ENCODE peak calls at places on chromosomes 5 and 9, in seven cellular contexts. L, P, H, Z, J, Y and D are unnamed samples.

GRCh38 chr5:121029536-121030245 is 565.6 kb downstream of the PRR16 start:
- DNase-seq in L (no peak), P (no peak), H (no peak), Z (no peak), J (no peak), Y (no peak), D (no peak)

GRCh38 chr9:120423812-120424211 is 156.2 kb downstream of the CDK5RAP2 start:
- DNase-seq in L (no peak), P (no peak), H (no peak), Z (no peak), J (no peak), Y (no peak), D (no peak)

GRCh38 chr9:81717061-81717746 is 27.9 kb upstream of the TLE1 start:
- DNase-seq in L (no peak), P (no peak), H (no peak), Z (no peak), J (no peak), Y (no peak), D (no peak)

GRCh38 chr9:107389617-107390071 is 99.9 kb downstream of the KLF4 start:
- DNase-seq in L (no peak), P (peak), H (peak), Z (no peak), J (no peak), Y (peak), D (peak)

GRCh38 chr5:135842737-135843136 is 8.3 kb downstream of the SLC25A48 start:
- DNase-seq in L (no peak), P (no peak), H (no peak), Z (no peak), J (no peak), Y (no peak), D (no peak)

GRCh38 chr5:77518304-77518703 is 26.2 kb upstream of the WDR41 start:
- DNase-seq in L (no peak), P (peak), H (no peak), Z (peak), J (no peak), Y (no peak), D (peak)

GRCh38 chr5:68315679-68316271 is 100.2 kb downstream of the PIK3R1 start:
- DNase-seq in L (no peak), P (no peak), H (peak), Z (no peak), J (no peak), Y (no peak), D (no peak)

GRCh38 chr5:117621921-117622320 is 1047.3 kb upstream of the SEMA6A start:
- DNase-seq in L (no peak), P (no peak), H (no peak), Z (no peak), J (no peak), Y (no peak), D (no peak)

GRCh38 chr5:67100301-67100700 is 96.3 kb downstream of the CD180 start:
- DNase-seq in L (no peak), P (no peak), H (no peak), Z (no peak), J (no peak), Y (no peak), D (no peak)

GRCh38 chr5:77859306-77859705 is 83.2 kb upstream of the TBCA start:
- DNase-seq in L (peak), P (no peak), H (no peak), Z (no peak), J (no peak), Y (no peak), D (no peak)

GRCh38 chr5:143749581-143750204 is 62.3 kb upstream of the HMHB1 start:
- DNase-seq in L (no peak), P (no peak), H (no peak), Z (no peak), J (no peak), Y (no peak), D (peak)

GRCh38 chr5:25858019-25858418 is 1180.4 kb downstream of the CDH9 start:
- DNase-seq in L (no peak), P (no peak), H (no peak), Z (no peak), J (no peak), Y (no peak), D (no peak)

GRCh38 chr9:38689678-38690077 is 30.3 kb downstream of the FAM240B start:
- DNase-seq in L (peak), P (peak), H (no peak), Z (peak), J (no peak), Y (no peak), D (peak)

GRCh38 chr9:36781532-36781931 is 208.8 kb downstream of the MELK start:
- DNase-seq in L (peak), P (peak), H (no peak), Z (no peak), J (no peak), Y (no peak), D (no peak)

GRCh38 chr9:92749071-92749933 is 15.3 kb downstream of the BICD2 start:
- DNase-seq in L (no peak), P (no peak), H (no peak), Z (no peak), J (no peak), Y (no peak), D (peak)

GRCh38 chr9:124771867-124772621 is 933 bp upstream of the NR6A1 start:
- DNase-seq in L (peak), P (peak), H (peak), Z (no peak), J (peak), Y (peak), D (peak)

GRCh38 chr5:10724799-10725507 is 36.1 kb downstream of the DAP start:
- DNase-seq in L (peak), P (peak), H (peak), Z (peak), J (peak), Y (no peak), D (peak)

GRCh38 chr9:98743329-98743728 is 34.6 kb upstream of the GABBR2 start:
- DNase-seq in L (no peak), P (no peak), H (no peak), Z (no peak), J (no peak), Y (no peak), D (no peak)

GRCh38 chr9:124415102-124415851 is at the start of gene PSMB7:
- DNase-seq in L (peak), P (peak), H (peak), Z (peak), J (peak), Y (peak), D (peak)

GRCh38 chr9:107693620-107694326 is 204.2 kb upstream of the KLF4 start:
- DNase-seq in L (peak), P (peak), H (peak), Z (no peak), J (no peak), Y (no peak), D (peak)

GRCh38 chr5:68149189-68149588 is 66.4 kb upstream of the PIK3R1 start:
- DNase-seq in L (peak), P (peak), H (no peak), Z (no peak), J (no peak), Y (no peak), D (peak)

GRCh38 chr9:76882686-76883085 is 23.2 kb downstream of the PRUNE2 start:
- DNase-seq in L (no peak), P (no peak), H (no peak), Z (no peak), J (no peak), Y (no peak), D (no peak)

GRCh38 chr5:100464418-100464817 is 70.8 kb upstream of the FAM174A start:
- DNase-seq in L (peak), P (peak), H (peak), Z (peak), J (no peak), Y (no peak), D (peak)

GRCh38 chr5:14476791-14477435 is 104.7 kb upstream of the OTULINL start:
- DNase-seq in L (peak), P (peak), H (peak), Z (no peak), J (no peak), Y (no peak), D (peak)

GRCh38 chr9:13758876-13759275 is 479.4 kb upstream of the MPDZ start:
- DNase-seq in L (no peak), P (no peak), H (no peak), Z (no peak), J (peak), Y (no peak), D (no peak)

GRCh38 chr5:163565492-163565891 is 60.1 kb downstream of the MAT2B start:
- DNase-seq in L (no peak), P (peak), H (peak), Z (no peak), J (no peak), Y (no peak), D (peak)
- H3K4me3 ChIP-seq in L (peak), P (peak), H (peak), Z (peak), J (peak), Y (peak), D (peak)

GRCh38 chr9:7370378-7370777 is 429.2 kb downstream of the DMAC1 start:
- DNase-seq in L (no peak), P (no peak), H (no peak), Z (no peak), J (no peak), Y (no peak), D (peak)
- TF ChIP-seq CTCF in L (no peak), P (no peak), H (no peak), Z (no peak), J (no peak), Y (no peak), D (no peak)

GRCh38 chr5:39189297-39189955 is 29.9 kb downstream of the FYB1 start:
- DNase-seq in L (no peak), P (no peak), H (no peak), Z (no peak), J (no peak), Y (no peak), D (no peak)

GRCh38 chr5:39186722-39187539 is 32.4 kb downstream of the FYB1 start:
- DNase-seq in L (no peak), P (no peak), H (no peak), Z (no peak), J (no peak), Y (no peak), D (no peak)

GRCh38 chr5:39187873-39188731 is 31.3 kb downstream of the FYB1 start:
- DNase-seq in L (no peak), P (no peak), H (peak), Z (no peak), J (no peak), Y (no peak), D (no peak)

GRCh38 chr5:39185761-39186160 is 33.6 kb downstream of the FYB1 start:
- DNase-seq in L (no peak), P (no peak), H (no peak), Z (no peak), J (no peak), Y (no peak), D (no peak)

DNA sequence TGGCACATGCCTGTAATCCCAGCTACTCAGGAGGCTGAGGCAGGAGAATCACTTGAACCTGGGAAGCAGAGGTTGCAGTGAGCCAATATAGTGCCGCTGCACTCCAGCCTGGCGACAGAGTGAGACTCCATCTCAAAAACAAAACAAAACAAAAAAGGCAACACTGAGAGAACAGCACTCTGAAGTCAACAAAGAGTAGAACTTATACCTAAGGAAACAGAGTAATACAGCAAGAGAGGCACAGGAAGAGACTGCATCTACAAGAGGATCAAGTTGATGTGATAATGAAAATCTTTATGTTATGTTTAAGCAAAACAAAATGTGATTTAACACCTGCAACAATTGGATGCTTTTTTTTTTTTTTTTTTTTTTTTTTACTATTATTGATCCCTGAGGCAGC is 33.1 kb downstream of the FYB1 start:
- DNase-seq in L (no peak), P (no peak), H (no peak), Z (no peak), J (no peak), Y (no peak), D (no peak)
- H3K4me3 ChIP-seq in L (no peak), P (no peak), H (no peak), Z (no peak), J (no peak), Y (no peak), D (no peak)

GRCh38 chr9:35618325-35618727 is at the start of gene CD72:
- DNase-seq in L (no peak), P (no peak), H (no peak), Z (no peak), J (no peak), Y (no peak), D (no peak)

GRCh38 chr9:35615981-35616680 is 2.1 kb downstream of the CD72 start:
- DNase-seq in L (no peak), P (no peak), H (no peak), Z (no peak), J (no peak), Y (no peak), D (no peak)

GRCh38 chr9:35617548-35617947 is 665 bp downstream of the CD72 start:
- DNase-seq in L (no peak), P (no peak), H (no peak), Z (no peak), J (no peak), Y (no peak), D (no peak)

GRCh38 chr9:35618854-35619799 is 914 bp upstream of the CD72 start:
- DNase-seq in L (no peak), P (peak), H (no peak), Z (no peak), J (no peak), Y (no peak), D (no peak)

GRCh38 chr9:35616681-35617459 is 1.3 kb downstream of the CD72 start:
- DNase-seq in L (peak), P (peak), H (peak), Z (no peak), J (peak), Y (peak), D (peak)
- TF ChIP-seq CTCF in L (peak), P (no peak), H (no peak), Z (no peak), J (no peak), Y (no peak), D (no peak)

DNA sequence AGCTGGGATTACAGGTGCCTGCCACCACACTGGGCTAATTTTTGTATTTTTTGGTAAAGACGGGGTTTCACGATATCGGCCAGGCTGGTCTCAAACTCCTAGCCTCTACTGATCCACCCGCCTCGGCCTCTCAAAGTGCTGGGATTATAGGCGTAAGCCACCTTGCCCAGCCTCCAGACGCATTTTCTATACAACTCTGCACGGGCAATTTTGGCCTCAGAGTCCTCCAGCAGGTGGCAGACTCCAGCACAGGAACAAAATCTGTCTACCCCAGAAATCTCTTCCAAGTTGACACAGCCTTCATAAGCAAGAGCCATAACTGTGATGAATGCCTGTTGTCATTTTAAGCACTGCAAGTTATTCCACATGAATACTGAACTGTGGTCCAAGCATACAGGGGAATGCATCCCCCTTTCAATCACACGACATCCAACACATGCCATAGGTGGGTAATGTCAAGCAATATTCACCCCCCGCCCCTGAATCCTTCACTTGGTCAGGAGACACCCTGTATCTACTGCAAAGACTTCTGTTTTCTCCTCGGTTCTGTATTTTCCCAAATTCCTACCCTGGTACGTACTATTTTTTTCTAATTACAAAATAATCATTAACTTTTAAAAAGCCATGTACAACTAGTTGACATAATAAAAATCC is 50.8 kb downstream of the ALDH7A1 start:
- DNase-seq in L (no peak), P (peak), H (peak), Z (no peak), J (no peak), Y (no peak), D (peak)
- H3K4me3 ChIP-seq in L (no peak), P (no peak), H (no peak), Z (no peak), J (no peak), Y (no peak), D (no peak)

GRCh38 chr9:85895685-85896084 is 45.3 kb upstream of the NAA35 start:
- DNase-seq in L (no peak), P (no peak), H (no peak), Z (no peak), J (no peak), Y (no peak), D (no peak)
- TF ChIP-seq CTCF in L (no peak), P (no peak), H (no peak), Z (no peak), J (no peak), Y (no peak), D (no peak)

GRCh38 chr9:131738293-131738692 is 1.6 kb downstream of the RAPGEF1 start:
- DNase-seq in L (no peak), P (no peak), H (no peak), Z (no peak), J (no peak), Y (no peak), D (no peak)
- H3K4me3 ChIP-seq in L (peak), P (no peak), H (peak), Z (peak), J (peak), Y (peak), D (peak)

GRCh38 chr5:38922199-38922598 is 76.4 kb downstream of the OSMR start:
- DNase-seq in L (peak), P (peak), H (peak), Z (peak), J (peak), Y (no peak), D (peak)
- TF ChIP-seq CTCF in L (peak), P (peak), H (peak), Z (peak), J (peak), Y (no peak), D (peak)

GRCh38 chr9:14908221-14909206 is 1.7 kb downstream of the FREM1 start:
- DNase-seq in L (no peak), P (no peak), H (no peak), Z (no peak), J (no peak), Y (no peak), D (no peak)

GRCh38 chr9:14907360-14907685 is 2.9 kb downstream of the FREM1 start:
- DNase-seq in L (no peak), P (no peak), H (no peak), Z (no peak), J (no peak), Y (no peak), D (no peak)

GRCh38 chr9:14910178-14910805 is at the start of gene FREM1:
- DNase-seq in L (peak), P (peak), H (no peak), Z (no peak), J (peak), Y (no peak), D (no peak)

GRCh38 chr9:14911046-14911445 is 818 bp upstream of the FREM1 start:
- DNase-seq in L (no peak), P (no peak), H (no peak), Z (no peak), J (no peak), Y (no peak), D (no peak)

DNA sequence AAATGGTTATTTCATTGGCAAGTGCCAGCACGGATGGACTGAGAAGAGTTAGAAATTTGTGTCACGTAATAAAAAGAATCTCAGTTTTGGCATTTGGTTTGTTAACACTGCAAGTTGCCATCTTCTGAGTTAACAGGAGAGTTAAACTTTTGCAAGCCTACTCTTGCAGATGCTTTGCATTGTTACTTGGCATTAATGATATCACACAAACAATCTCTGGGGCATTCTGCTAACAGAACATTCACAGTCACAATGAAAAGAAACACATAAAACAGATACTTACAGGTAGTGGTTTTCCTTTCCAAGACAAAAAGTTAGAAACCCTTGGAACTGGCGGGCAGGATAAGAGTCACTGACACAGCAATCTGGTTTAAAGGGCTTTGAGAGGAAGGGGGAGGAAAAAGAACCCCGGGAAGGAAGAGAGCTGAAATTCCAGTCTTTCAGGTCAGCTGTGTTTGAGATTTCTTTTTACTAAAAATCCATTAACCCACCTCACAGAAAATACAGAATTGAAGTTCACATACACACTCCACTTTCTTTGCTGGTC is 524 bp downstream of the FREM1 start:
- DNase-seq in L (no peak), P (no peak), H (no peak), Z (no peak), J (no peak), Y (no peak), D (no peak)
- H3K4me3 ChIP-seq in L (no peak), P (peak), H (no peak), Z (peak), J (peak), Y (peak), D (no peak)